ENCODE peak calls at places on chromosomes 5 and 9, in seven cellular contexts. T is activated CD4-positive, alpha-beta T cell treated with anti-CD3 and anti-CD28 coated beads, Interleukin-2, amount 10 ng/mL, durations not matched to agents 7 days and 5 days; L is substantia nigra; N is NCI-H1417; U is NCI-H1092 treated with DMSO at 0.1 percent for 48 hours; J is neuronal stem cell; B is AG20443. C is an unnamed sample.

GRCh38 chr9:95738438-95738837 is 137.1 kb upstream of the ERCC6L2 start:
- DNase-seq in T (no peak), L (no peak), N (no peak), U (no peak), J (no peak), B (no peak), C (no peak)

GRCh38 chr5:133273661-133274596 is 222.1 kb downstream of the HSPA4 start:
- DNase-seq in T (no peak), L (no peak), N (no peak), U (no peak), J (no peak), B (peak), C (no peak)

GRCh38 chr5:11062379-11062778 is 301.3 kb upstream of the DAP start:
- DNase-seq in T (no peak), L (no peak), N (no peak), U (no peak), J (no peak), B (no peak), C (no peak)

GRCh38 chr5:179914032-179914755 is 6.5 kb upstream of the TBC1D9B start:
- DNase-seq in T (no peak), L (no peak), N (no peak), U (no peak), J (no peak), B (peak), C (no peak)

GRCh38 chr9:137218754-137219271 is 3.2 kb downstream of the RNF208 start:
- DNase-seq in T (no peak), L (no peak), N (no peak), U (no peak), J (no peak), B (no peak), C (no peak)

GRCh38 chr9:114989600-114990410 is 59.4 kb upstream of the TNFSF8 start:
- DNase-seq in T (peak), L (no peak), N (no peak), U (no peak), J (no peak), B (no peak), C (no peak)

GRCh38 chr9:76799481-76799880 is 35.2 kb downstream of the PCA3 start:
- DNase-seq in T (no peak), L (no peak), N (no peak), U (no peak), J (no peak), B (no peak), C (no peak)

GRCh38 chr9:137550241-137550621 is at the start of gene PNPLA7:
- DNase-seq in T (peak), L (peak), N (peak), U (peak), J (peak), B (peak), C (peak)

GRCh38 chr5:757931-758697 is 26.4 kb downstream of the ZDHHC11B start:
- DNase-seq in T (peak), L (no peak), N (no peak), U (no peak), J (peak), B (peak), C (peak)

GRCh38 chr5:73591102-73591695 is 25.7 kb downstream of the UTP15 start:
- DNase-seq in T (peak), L (no peak), N (peak), U (peak), J (peak), B (peak), C (peak)

GRCh38 chr9:68678430-68678829 is 26.6 kb upstream of the PIP5K1B start:
- DNase-seq in T (no peak), L (no peak), N (no peak), U (no peak), J (no peak), B (peak), C (no peak)

GRCh38 chr5:107704686-107705389 is 34.1 kb upstream of the EFNA5 start:
- DNase-seq in T (no peak), L (no peak), N (no peak), U (no peak), J (no peak), B (no peak), C (no peak)

GRCh38 chr9:124652203-124652992 is 118.7 kb downstream of the NR6A1 start:
- DNase-seq in T (no peak), L (no peak), N (no peak), U (no peak), J (no peak), B (peak), C (no peak)

GRCh38 chr9:87554976-87555375 is 57.3 kb downstream of the DAPK1 start:
- DNase-seq in T (no peak), L (no peak), N (no peak), U (no peak), J (no peak), B (no peak), C (no peak)

GRCh38 chr5:171493646-171494393 is 74.4 kb downstream of the FGF18 start:
- DNase-seq in T (no peak), L (no peak), N (no peak), U (no peak), J (no peak), B (no peak), C (no peak)

GRCh38 chr5:9069650-9070049 is 476.2 kb downstream of the SEMA5A start:
- DNase-seq in T (no peak), L (no peak), N (no peak), U (no peak), J (no peak), B (no peak), C (no peak)

GRCh38 chr5:87845734-87846133 is 422.9 kb downstream of the TMEM161B start:
- DNase-seq in T (no peak), L (no peak), N (no peak), U (no peak), J (no peak), B (no peak), C (no peak)

GRCh38 chr9:100409176-100409556 is 17.8 kb upstream of the MSANTD3 start:
- DNase-seq in T (no peak), L (no peak), N (no peak), U (no peak), J (no peak), B (no peak), C (no peak)

GRCh38 chr9:110125207-110125751 is 82.7 kb downstream of the C9orf152 start:
- DNase-seq in T (no peak), L (no peak), N (no peak), U (no peak), J (peak), B (peak), C (no peak)

GRCh38 chr5:154467655-154468354 is 10.2 kb downstream of the HAND1 start:
- DNase-seq in T (peak), L (peak), N (peak), U (peak), J (no peak), B (peak), C (peak)

GRCh38 chr5:10286552-10287227 is 21.0 kb downstream of the CMBL start:
- DNase-seq in T (no peak), L (no peak), N (no peak), U (no peak), J (no peak), B (peak), C (no peak)

GRCh38 chr9:112333639-112334318 is 360 bp upstream of the PTBP3 start:
- DNase-seq in T (peak), L (peak), N (peak), U (peak), J (peak), B (peak), C (peak)

GRCh38 chr9:36401179-36401740 is 1.2 kb upstream of the RNF38 start:
- DNase-seq in T (no peak), L (peak), N (peak), U (peak), J (no peak), B (peak), C (no peak)

GRCh38 chr9:133570681-133571080 is 36.2 kb downstream of the ADAMTSL2 start:
- DNase-seq in T (no peak), L (no peak), N (no peak), U (no peak), J (no peak), B (no peak), C (no peak)

GRCh38 chr5:54895816-54896341 is 89.5 kb downstream of the ESM1 start:
- DNase-seq in T (peak), L (peak), N (peak), U (peak), J (peak), B (peak), C (no peak)

GRCh38 chr9:131668439-131669233 is 71.2 kb downstream of the RAPGEF1 start:
- DNase-seq in T (peak), L (no peak), N (no peak), U (peak), J (no peak), B (peak), C (peak)

GRCh38 chr5:89917112-89917511 is 492.4 kb downstream of the CETN3 start:
- DNase-seq in T (no peak), L (no peak), N (no peak), U (no peak), J (no peak), B (no peak), C (no peak)

GRCh38 chr5:19928556-19929421 is 59.2 kb downstream of the CDH18 start:
- DNase-seq in T (no peak), L (no peak), N (no peak), U (no peak), J (no peak), B (peak), C (no peak)

GRCh38 chr9:110432253-110432652 is 94.6 kb upstream of the TXNDC8 start:
- DNase-seq in T (no peak), L (no peak), N (no peak), U (no peak), J (no peak), B (peak), C (no peak)

GRCh38 chr5:178453224-178453623 is 137.0 kb downstream of the COL23A1 start:
- DNase-seq in T (no peak), L (no peak), N (no peak), U (no peak), J (no peak), B (no peak), C (no peak)

GRCh38 chr5:132689518-132689917 is 15.7 kb downstream of the IL4 start:
- DNase-seq in T (no peak), L (no peak), N (no peak), U (no peak), J (no peak), B (no peak), C (no peak)

GRCh38 chr5:1168751-1169607 is 32.4 kb upstream of the SLC6A19 start:
- DNase-seq in T (no peak), L (no peak), N (no peak), U (peak), J (no peak), B (no peak), C (no peak)